ENCODE peak calls at places on chromosomes 16 and 17, in five cellular contexts. U is adrenal gland, L is brain microvascular endothelial cell, B is body of pancreas, Q is MM.1S. T is an unnamed sample.

GRCh38 chr16:53509906-53510703 is 7.1 kb upstream of the AKTIP start:
- DNase-seq in B (peak), Q (peak), U (peak), L (peak), T (peak)

GRCh38 chr17:42361781-42362186 is 26.5 kb downstream of the STAT3 start:
- DNase-seq in Q (no peak), L (no peak), U (peak), B (no peak), T (no peak)

GRCh38 chr17:4678448-4679026 is 25.4 kb downstream of the PELP1 start:
- DNase-seq in L (peak), Q (no peak), B (no peak), U (no peak), T (no peak)

GRCh38 chr17:27657620-27658019 is 26.6 kb downstream of the LGALS9 start:
- DNase-seq in L (peak), B (no peak), U (no peak), Q (peak), T (no peak)

GRCh38 chr16:67546761-67547422 is 15.4 kb upstream of the CTCF start:
- DNase-seq in B (peak), L (peak), Q (peak), U (peak), T (peak)

GRCh38 chr17:32020943-32021617 is 13.9 kb downstream of the LRRC37B start:
- DNase-seq in B (no peak), U (no peak), Q (no peak), L (no peak), T (no peak)

GRCh38 chr16:23280483-23280967 is 21.6 kb upstream of the SCNN1B start:
- DNase-seq in B (no peak), L (no peak), U (no peak), Q (no peak), T (no peak)

GRCh38 chr16:47142469-47143328 is 1.0 kb downstream of the NETO2 start:
- DNase-seq in U (peak), B (peak), L (peak), Q (peak), T (peak)

GRCh38 chr16:89344314-89344828 is 126.9 kb downstream of the ZNF778 start:
- DNase-seq in L (no peak), Q (no peak), U (no peak), B (no peak), T (no peak)

GRCh38 chr17:17900615-17901520 is 64.1 kb upstream of the SREBF1 start:
- DNase-seq in U (peak), L (peak), Q (no peak), B (peak), T (peak)

GRCh38 chr16:49411121-49411970 is 37.7 kb downstream of the C16orf78 start:
- DNase-seq in Q (no peak), B (no peak), L (no peak), U (no peak), T (no peak)

DNA sequence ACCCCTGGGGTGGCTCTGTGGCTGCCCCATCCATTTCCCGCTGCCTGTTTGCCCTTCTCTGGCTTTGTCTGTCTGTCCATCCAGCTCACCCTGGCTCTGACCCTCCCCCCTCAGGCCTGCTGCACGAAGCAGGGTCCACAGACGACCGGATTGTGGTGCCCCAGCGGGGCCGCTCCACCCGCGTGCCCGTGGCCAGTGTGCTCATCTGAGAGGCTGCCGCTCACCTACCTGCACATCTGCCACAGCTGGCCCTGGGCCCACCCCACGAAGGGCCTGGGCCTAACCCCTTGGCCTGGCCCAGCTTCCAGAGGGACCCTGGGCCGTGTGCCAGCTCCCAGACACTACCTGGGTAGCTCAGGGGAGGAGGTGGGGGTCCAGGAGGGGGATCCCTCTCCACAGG is 761 bp upstream of the LAT start:
- DNase-seq in B (no peak), Q (no peak), U (no peak), L (no peak), T (no peak)
- H3K4me3 ChIP-seq in B (no peak), Q (no peak), U (no peak), L (no peak), T (no peak)

DNA sequence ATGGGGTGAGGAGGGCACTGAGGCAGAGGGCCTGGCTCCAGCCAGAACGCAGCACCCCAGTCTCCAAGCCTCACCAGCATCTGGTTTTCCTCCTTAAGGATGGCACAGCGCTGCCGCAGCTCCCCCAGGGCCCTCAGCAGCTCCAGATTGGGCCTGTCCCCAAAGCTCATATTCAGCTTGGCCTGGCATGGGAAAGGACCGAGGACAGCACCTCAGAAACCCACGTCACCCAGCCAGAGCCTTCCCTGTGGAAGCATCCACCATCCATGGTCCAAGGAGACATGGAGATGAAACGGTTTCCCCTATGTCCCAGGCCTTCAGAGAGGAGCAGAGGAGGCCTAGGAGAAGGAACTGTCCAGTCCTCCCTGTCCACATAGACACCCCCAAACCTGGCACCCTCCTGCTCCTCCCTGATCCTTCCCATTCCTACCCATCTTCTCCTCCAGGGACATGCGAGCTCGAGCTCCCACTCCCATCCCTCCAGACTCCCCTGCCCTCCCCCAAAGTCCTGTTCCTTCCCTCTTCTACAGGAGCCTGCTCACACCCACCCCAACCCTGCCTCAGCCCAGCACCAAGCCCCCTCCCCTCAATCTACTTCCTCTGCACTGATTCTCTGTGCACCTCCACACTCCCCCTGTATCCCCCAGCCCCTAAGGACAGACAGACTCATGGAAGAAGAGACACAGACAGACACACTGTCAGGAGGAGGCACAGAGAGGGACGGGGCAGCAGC is 1.8 kb downstream of the TSPOAP1 start:
- DNase-seq in Q (no peak), B (no peak), U (no peak), L (no peak), T (no peak)
- H3K4me3 ChIP-seq in Q (no peak), B (no peak), U (no peak), L (no peak), T (no peak)

DNA sequence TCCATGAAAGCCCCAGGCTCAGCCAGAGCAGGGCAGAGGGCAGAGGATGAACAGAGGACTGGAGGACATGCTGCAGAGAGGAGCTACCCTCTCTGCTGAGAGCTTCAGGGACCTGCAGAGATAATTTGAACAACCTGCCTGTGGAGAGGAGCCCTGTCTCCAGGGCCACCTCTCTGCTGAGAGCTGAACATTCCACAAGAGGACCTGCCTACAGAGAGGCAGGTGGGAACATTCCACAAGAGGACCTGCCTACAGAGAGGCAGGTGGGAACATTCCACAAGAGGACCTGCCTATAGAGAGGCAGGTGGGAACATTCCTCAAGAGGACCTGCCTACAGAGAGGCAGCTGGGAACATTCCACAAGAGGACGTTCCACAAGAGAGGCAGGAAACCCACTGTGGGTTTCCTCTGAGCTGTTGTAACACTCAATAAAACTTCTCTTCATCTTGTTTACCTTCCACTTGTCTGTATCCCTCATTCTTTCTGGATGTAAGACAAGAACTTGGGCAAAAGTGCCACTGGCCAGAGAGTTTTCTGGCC is 551.9 kb upstream of the CA10 start:
- DNase-seq in L (no peak), Q (no peak), B (no peak), U (no peak), T (no peak)
- H3K4me3 ChIP-seq in L (no peak), Q (no peak), B (no peak), U (no peak), T (no peak)

GRCh38 chr16:27402569-27402963 is 592 bp downstream of the IL21R start:
- DNase-seq in Q (no peak), U (no peak), B (no peak), L (no peak), T (no peak)

GRCh38 chr16:27403601-27403992 is 1.6 kb downstream of the IL21R start:
- DNase-seq in Q (no peak), B (no peak), L (no peak), U (no peak), T (no peak)

GRCh38 chr16:27402964-27403600 is 1.1 kb downstream of the IL21R start:
- DNase-seq in Q (no peak), L (no peak), U (no peak), B (no peak), T (no peak)

GRCh38 chr16:27405546-27406451 is 3.8 kb downstream of the IL21R start:
- DNase-seq in B (no peak), U (no peak), Q (no peak), L (no peak), T (no peak)

GRCh38 chr16:27404163-27404823 is 2.3 kb downstream of the IL21R start:
- DNase-seq in L (no peak), Q (no peak), B (no peak), U (no peak), T (no peak)
- H3K4me3 ChIP-seq in L (no peak), Q (no peak), B (no peak), U (no peak), T (no peak)

DNA sequence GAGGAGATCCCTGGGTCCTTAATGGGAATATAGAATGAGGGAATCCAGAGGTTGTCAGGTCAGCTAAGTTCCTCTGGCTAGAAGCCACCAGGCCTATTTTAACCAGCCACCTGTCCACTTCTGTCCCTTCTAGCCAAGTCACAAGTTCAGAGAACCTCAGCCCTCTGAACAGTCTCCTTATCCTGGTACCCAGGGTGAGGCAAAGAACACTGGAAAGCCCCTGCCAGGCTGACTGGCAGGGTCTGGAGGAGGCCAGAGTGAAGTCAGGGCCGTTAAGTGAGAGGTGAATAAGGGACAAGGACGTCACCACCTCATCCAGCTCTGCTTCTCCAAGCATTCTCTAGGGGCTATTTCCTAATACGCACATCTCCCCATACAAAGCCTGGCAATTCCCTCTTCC is 2.7 kb downstream of the CTDNEP1 start:
- DNase-seq in L (no peak), U (no peak), Q (no peak), B (no peak), T (no peak)
- H3K4me3 ChIP-seq in L (no peak), U (no peak), Q (no peak), B (no peak), T (no peak)

T was measured in thyroid gland.